ENCODE peak calls at places on chromosomes 13 and 19, in seven cellular contexts. J is astrocyte, H is uterus, T is tibial artery, B is AG09309, V is AG04449, Y is cardiac muscle cell. A is an unnamed sample.
A peak's percentile ranks its signal among the peaks of the same experiment; 100 is the strongest.

GRCh38 chr19:2546128-2547032 is 70.5 kb downstream of the GADD45B start:
- DNase-seq in J (peak; percentile 43), H (peak; percentile 66), T (peak; percentile 98), B (no peak), V (no peak), Y (peak; percentile 86), A (peak; percentile 88)

GRCh38 chr13:86464193-86464592 is 665.0 kb upstream of the SLITRK6 start:
- DNase-seq in J (no peak), H (no peak), T (no peak), B (no peak), V (no peak), Y (no peak), A (no peak)

GRCh38 chr19:9913237-9914000 is 22.9 kb downstream of the OLFM2 start:
- DNase-seq in J (no peak), H (no peak), T (no peak), B (no peak), V (no peak), Y (peak; percentile 71), A (no peak)

GRCh38 chr19:28234637-28235036 is 978.3 kb downstream of the UQCRFS1 start:
- DNase-seq in J (peak; percentile 74), H (no peak), T (no peak), B (peak; percentile 10), V (no peak), Y (peak; percentile 92), A (no peak)

GRCh38 chr19:17915940-17916593 is 16.7 kb upstream of the CCDC124 start:
- DNase-seq in J (no peak), H (no peak), T (no peak), B (no peak), V (no peak), Y (no peak), A (no peak)

GRCh38 chr13:41059466-41059865 is 1.8 kb upstream of the WBP4 start:
- DNase-seq in J (no peak), H (no peak), T (no peak), B (no peak), V (no peak), Y (no peak), A (no peak)

GRCh38 chr19:29389495-29389894 is 136.3 kb upstream of the VSTM2B start:
- DNase-seq in J (no peak), H (no peak), T (no peak), B (no peak), V (no peak), Y (no peak), A (no peak)

GRCh38 chr19:30479231-30479630 is 107.0 kb downstream of the ZNF536 start:
- DNase-seq in J (no peak), H (no peak), T (no peak), B (no peak), V (no peak), Y (no peak), A (no peak)

GRCh38 chr13:53198017-53198416 is 169.4 kb downstream of the OLFM4 start:
- DNase-seq in J (no peak), H (no peak), T (no peak), B (no peak), V (no peak), Y (peak; percentile 28), A (no peak)

GRCh38 chr13:64551755-64552154 is 2678.4 kb downstream of the PCDH9 start:
- DNase-seq in J (peak; percentile 79), H (no peak), T (no peak), B (peak; percentile 48), V (peak; percentile 17), Y (no peak), A (no peak)

GRCh38 chr13:60398949-60399589 is 2.0 kb downstream of the TDRD3 start:
- DNase-seq in J (peak; percentile 8), H (no peak), T (no peak), B (no peak), V (no peak), Y (peak; percentile 54), A (no peak)

GRCh38 chr19:6041991-6042421 is 64.1 kb upstream of the RANBP3 start:
- DNase-seq in J (no peak), H (no peak), T (peak; percentile 37), B (no peak), V (no peak), Y (no peak), A (no peak)

GRCh38 chr13:113415032-113415431 is 38.3 kb downstream of the ADPRHL1 start:
- DNase-seq in J (no peak), H (no peak), T (no peak), B (no peak), V (no peak), Y (no peak), A (no peak)

GRCh38 chr13:72246396-72246795 is 379.4 kb upstream of the DACH1 start:
- DNase-seq in J (peak; percentile 12), H (no peak), T (no peak), B (no peak), V (no peak), Y (no peak), A (no peak)

GRCh38 chr13:77184455-77184854 is 142.4 kb downstream of the MYCBP2 start:
- DNase-seq in J (no peak), H (no peak), T (no peak), B (no peak), V (no peak), Y (no peak), A (no peak)

GRCh38 chr13:54373211-54373610 is 1344.6 kb downstream of the OLFM4 start:
- DNase-seq in J (no peak), H (no peak), T (no peak), B (no peak), V (no peak), Y (no peak), A (no peak)

GRCh38 chr19:39582891-39583625 is 19.3 kb upstream of the LGALS13 start:
- DNase-seq in J (no peak), H (no peak), T (no peak), B (no peak), V (no peak), Y (no peak), A (no peak)

GRCh38 chr13:75423383-75423782 is 58.6 kb downstream of the TBC1D4 start:
- DNase-seq in J (no peak), H (no peak), T (no peak), B (no peak), V (no peak), Y (no peak), A (no peak)

GRCh38 chr13:100674363-100674847 is at the start of gene TMTC4:
- DNase-seq in J (no peak), H (no peak), T (no peak), B (no peak), V (no peak), Y (peak; percentile 72), A (no peak)

GRCh38 chr13:84524586-84524985 is 642.3 kb upstream of the SLITRK1 start:
- DNase-seq in J (no peak), H (no peak), T (no peak), B (no peak), V (no peak), Y (no peak), A (no peak)

GRCh38 chr19:11338569-11339253 is 746 bp downstream of the RAB3D start:
- DNase-seq in J (no peak), H (no peak), T (no peak), B (no peak), V (no peak), Y (no peak), A (no peak)

GRCh38 chr19:13241321-13242104 is 91.3 kb downstream of the IER2 start:
- DNase-seq in J (no peak), H (no peak), T (no peak), B (no peak), V (no peak), Y (no peak), A (no peak)

GRCh38 chr13:21047591-21048282 is 13.6 kb downstream of the LATS2 start:
- DNase-seq in J (no peak), H (no peak), T (no peak), B (no peak), V (no peak), Y (no peak), A (no peak)

GRCh38 chr13:97223711-97224461 is 1.8 kb downstream of the MBNL2 start:
- DNase-seq in J (peak; percentile 95), H (peak; percentile 80), T (peak; percentile 77), B (peak; percentile 81), V (peak; percentile 84), Y (peak; percentile 55), A (no peak)

GRCh38 chr19:53991224-53992113 is at the start of gene CACNG6:
- DNase-seq in J (no peak), H (no peak), T (no peak), B (no peak), V (no peak), Y (peak; percentile 94), A (no peak)

DNA sequence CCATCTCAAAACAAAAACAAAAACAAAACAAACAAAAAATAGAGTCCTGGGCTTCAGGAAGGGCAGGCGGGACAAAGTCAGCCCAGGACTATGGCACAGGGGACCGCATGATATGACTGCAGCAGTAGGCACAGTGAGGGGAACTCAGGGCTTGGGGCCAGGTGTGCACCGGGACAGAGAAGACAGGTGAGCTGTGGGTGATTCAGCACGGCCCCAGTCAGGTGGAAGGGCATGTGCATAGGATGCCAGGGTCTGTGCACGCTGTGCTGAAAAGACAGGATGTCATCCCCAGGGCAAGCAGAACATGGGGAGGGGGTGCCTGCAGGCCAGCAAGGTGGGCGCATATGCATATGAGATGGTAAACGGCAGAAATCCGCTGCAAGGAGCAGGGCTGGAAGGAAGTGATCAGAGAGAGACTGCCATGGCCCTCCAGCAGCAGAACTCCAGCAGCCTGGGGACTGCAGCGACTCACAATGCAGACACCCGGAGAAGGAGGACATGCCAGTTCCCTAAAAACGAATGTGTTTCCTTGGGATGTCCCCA is 15.0 kb downstream of the EPS15L1 start:
- DNase-seq in J (no peak), H (no peak), T (no peak), B (no peak), V (no peak), Y (no peak), A (no peak)
- H3K4me3 ChIP-seq in J (peak overlapping the region; percentile 29), H (no peak overlapping the region), T (no peak overlapping the region), B (no peak overlapping the region), V (peak overlapping the region; percentile 9), Y (no peak overlapping the region), A (peak overlapping the region; percentile 13)

GRCh38 chr13:32246468-32246867 is 68.7 kb downstream of the ZAR1L start:
- DNase-seq in J (peak; percentile 53), H (peak; percentile 56), T (peak; percentile 75), B (no peak), V (no peak), Y (peak; percentile 72), A (no peak)
- TF ChIP-seq CTCF in J (peak; percentile 65), H (peak; percentile 58), T (peak; percentile 70), B (peak; percentile 82), V (peak; percentile 85), Y (peak; percentile 90), A (peak; percentile 71)

DNA sequence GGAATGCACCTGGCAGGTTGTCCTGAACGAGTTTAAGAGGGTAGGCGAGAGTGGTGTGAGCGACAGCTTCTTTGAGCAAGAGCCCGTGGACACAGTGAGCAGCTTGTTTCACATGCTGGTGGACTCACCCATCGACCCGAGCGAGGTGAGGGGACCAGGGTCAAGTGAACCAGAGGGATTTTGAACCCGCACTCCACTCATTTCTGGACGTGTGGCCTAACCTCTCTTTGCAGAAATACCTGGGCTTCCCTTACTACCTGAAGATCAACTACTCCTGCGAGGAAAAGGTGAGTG is 1.7 kb downstream of the CATSPERG start:
- DNase-seq in J (no peak), H (no peak), T (no peak), B (no peak), V (no peak), Y (no peak), A (no peak)
- H3K4me3 ChIP-seq in J (peak overlapping the region; percentile 83), H (peak overlapping the region; percentile 62), T (peak overlapping the region; percentile 95), B (peak overlapping the region; percentile 67), V (peak overlapping the region; percentile 89), Y (peak overlapping the region; percentile 62), A (peak overlapping the region; percentile 78)

DNA sequence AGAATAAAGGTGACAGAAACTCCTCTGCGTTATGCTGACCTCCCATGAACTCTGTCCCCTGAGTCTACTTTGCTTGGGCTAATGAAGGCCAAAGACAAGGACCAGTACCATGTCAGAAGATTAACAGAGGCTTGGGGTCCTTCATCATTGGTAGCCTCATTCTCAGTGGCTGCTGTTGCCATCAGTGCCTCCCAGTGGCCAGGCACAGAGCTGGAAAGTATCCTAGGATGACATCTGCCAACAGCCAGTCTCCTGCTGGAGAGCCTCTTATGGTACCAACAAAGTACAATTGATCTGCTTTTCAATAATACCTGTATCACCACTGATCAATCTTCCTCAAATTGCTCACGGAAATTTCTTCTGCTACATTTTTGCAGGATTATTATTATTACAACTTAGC is 281.6 kb downstream of the DNAJC15 start:
- DNase-seq in J (no peak), H (no peak), T (no peak), B (no peak), V (no peak), Y (no peak), A (no peak)
- TF ChIP-seq CTCF in J (no peak), H (no peak), T (no peak), B (peak; percentile 18), V (no peak), Y (no peak), A (peak; percentile 9)

A was measured in dorsolateral prefrontal cortex.